ENCODE peak calls at places on chromosomes 11 and 22, in six cellular contexts. X is suprapubic skin, O is H1, I is lung, D is Peyer's patch, R is IMR-90. B is an unnamed sample.

GRCh38 chr22:38706101-38706884 is 549 bp downstream of the GTPBP1 start:
- DNase-seq in X (peak; percentile 78), O (no peak), I (peak; percentile 57), D (peak; percentile 71), R (peak; percentile 27), B (no peak)

GRCh38 chr22:39559456-39560105 is 11.0 kb upstream of the CACNA1I start:
- DNase-seq in X (no peak), O (peak; percentile 41), I (no peak), D (no peak), R (no peak), B (no peak)

GRCh38 chr11:37087650-37088572 is 489.9 kb upstream of the RAG2 start:
- DNase-seq in X (no peak), O (no peak), I (no peak), D (no peak), R (no peak), B (no peak)

GRCh38 chr22:28029201-28029948 is 110.3 kb upstream of the PITPNB start:
- DNase-seq in X (peak; percentile 67), O (no peak), I (peak; percentile 59), D (no peak), R (peak; percentile 49), B (no peak)

GRCh38 chr11:65489061-65489705 is 9.7 kb upstream of the MALAT1 start:
- DNase-seq in X (peak; percentile 78), O (no peak), I (no peak), D (peak; percentile 60), R (peak; percentile 90), B (no peak)

GRCh38 chr11:123616505-123617198 is 37.8 kb downstream of the SCN3B start:
- DNase-seq in X (no peak), O (no peak), I (peak; percentile 34), D (no peak), R (peak; percentile 86), B (no peak)

GRCh38 chr22:27032121-27032761 is 374.9 kb downstream of the MIAT start:
- DNase-seq in X (no peak), O (peak; percentile 33), I (no peak), D (no peak), R (no peak), B (no peak)

GRCh38 chr22:45336971-45337431 is 27.3 kb downstream of the FAM118A start:
- DNase-seq in X (peak; percentile 79), O (no peak), I (no peak), D (no peak), R (no peak), B (no peak)

GRCh38 chr11:131745405-131745804 is 375.0 kb downstream of the NTM start:
- DNase-seq in X (no peak), O (no peak), I (no peak), D (no peak), R (peak; percentile 84), B (no peak)

GRCh38 chr11:34204396-34205279 is 99.2 kb downstream of the NAT10 start:
- DNase-seq in X (no peak), O (no peak), I (no peak), D (peak; percentile 68), R (peak; percentile 63), B (peak; percentile 93)

GRCh38 chr11:95453616-95454118 is 222.7 kb upstream of the SESN3 start:
- DNase-seq in X (no peak), O (no peak), I (peak; percentile 41), D (no peak), R (no peak), B (no peak)

GRCh38 chr11:59173964-59174663 is 2.2 kb downstream of the DTX4 start:
- DNase-seq in X (no peak), O (no peak), I (peak; percentile 85), D (peak; percentile 85), R (peak; percentile 59), B (no peak)

GRCh38 chr11:41201156-41201555 is 258.3 kb downstream of the LRRC4C start:
- DNase-seq in X (no peak), O (peak; percentile 29), I (peak; percentile 30), D (no peak), R (peak; percentile 0), B (peak; percentile 12)

GRCh38 chr11:26623076-26623666 is 51.1 kb upstream of the MUC15 start:
- DNase-seq in X (no peak), O (no peak), I (no peak), D (no peak), R (peak; percentile 4), B (no peak)

GRCh38 chr22:27682438-27682837 is 119.1 kb downstream of the MN1 start:
- DNase-seq in X (no peak), O (no peak), I (no peak), D (no peak), R (no peak), B (no peak)

GRCh38 chr11:86592047-86592564 is 80.3 kb downstream of the ME3 start:
- DNase-seq in X (no peak), O (no peak), I (peak; percentile 53), D (no peak), R (peak; percentile 68), B (no peak)

GRCh38 chr11:44833869-44834452 is 107.2 kb downstream of the TSPAN18 start:
- DNase-seq in X (no peak), O (no peak), I (no peak), D (no peak), R (no peak), B (no peak)

GRCh38 chr11:27783701-27784355 is 83.6 kb upstream of the BDNF start:
- DNase-seq in X (no peak), O (no peak), I (no peak), D (no peak), R (no peak), B (no peak)

GRCh38 chr22:48968201-48968959 is 859.3 kb downstream of the BRD1 start:
- DNase-seq in X (peak; percentile 16), O (no peak), I (peak; percentile 30), D (no peak), R (no peak), B (no peak)

GRCh38 chr11:30329150-30329940 is 6.4 kb downstream of the ARL14EP start:
- DNase-seq in X (no peak), O (no peak), I (no peak), D (no peak), R (no peak), B (no peak)

GRCh38 chr11:9396752-9397151 is 12.3 kb downstream of the IPO7 start:
- DNase-seq in X (no peak), O (no peak), I (no peak), D (no peak), R (no peak), B (no peak)

GRCh38 chr22:42758929-42759629 is 38.4 kb upstream of the A4GALT start:
- DNase-seq in X (no peak), O (no peak), I (no peak), D (no peak), R (peak; percentile 86), B (no peak)

GRCh38 chr22:30947821-30948454 is 20.6 kb downstream of the MORC2 start:
- DNase-seq in X (no peak), O (no peak), I (no peak), D (no peak), R (peak; percentile 70), B (no peak)

GRCh38 chr11:2750101-2750509 is 50.3 kb upstream of the KCNQ1OT1 start:
- DNase-seq in X (peak; percentile 49), O (no peak), I (no peak), D (no peak), R (no peak), B (no peak)

GRCh38 chr11:43789700-43790443 is 90.8 kb upstream of the ALKBH3 start:
- DNase-seq in X (no peak), O (no peak), I (no peak), D (no peak), R (peak; percentile 70), B (peak; percentile 53)

GRCh38 chr11:9138133-9138453 is 46.7 kb upstream of the SCUBE2 start:
- DNase-seq in X (no peak), O (no peak), I (no peak), D (no peak), R (no peak), B (no peak)

GRCh38 chr11:37230865-37231264 is 632.8 kb upstream of the RAG2 start:
- DNase-seq in X (no peak), O (no peak), I (no peak), D (no peak), R (no peak), B (no peak)

GRCh38 chr11:123364145-123364544 is 65.9 kb upstream of the GRAMD1B start:
- DNase-seq in X (no peak), O (no peak), I (no peak), D (no peak), R (no peak), B (no peak)

GRCh38 chr11:78069465-78069864 is 5.8 kb downstream of the THRSP start:
- DNase-seq in X (no peak), O (no peak), I (no peak), D (no peak), R (no peak), B (no peak)

GRCh38 chr11:11843233-11843632 is 1.5 kb downstream of the USP47 start:
- DNase-seq in X (no peak), O (no peak), I (no peak), D (no peak), R (peak; percentile 94), B (no peak)

GRCh38 chr22:17980638-17981051 is 43.7 kb downstream of the MICAL3 start:
- DNase-seq in X (no peak), O (no peak), I (no peak), D (peak; percentile 89), R (peak; percentile 48), B (no peak)
- H3K27ac ChIP-seq in X (no peak overlapping the region), O (no peak overlapping the region), I (peak overlapping the region; percentile 21), D (peak overlapping the region; percentile 64), R (peak overlapping the region; percentile 6), B (no peak overlapping the region)

GRCh38 chr22:23122992-23123803 is 18.6 kb downstream of the RSPH14 start:
- DNase-seq in X (no peak), O (no peak), I (no peak), D (no peak), R (no peak), B (no peak)
- H3K4me1 ChIP-seq in X (peaks cover under 1% of the 10 kb centered on the region), O (no peaks in the 10 kb centered on the region), I (no peaks in the 10 kb centered on the region), D (no peaks in the 10 kb centered on the region), R (peaks cover 1% of the 10 kb centered on the region), B (no peaks in the 10 kb centered on the region)

GRCh38 chr11:118897721-118898310 is 14.1 kb downstream of the CXCR5 start:
- DNase-seq in X (no peak), O (no peak), I (no peak), D (peak; percentile 45), R (no peak), B (no peak)

GRCh38 chr11:118896921-118897591 is 13.4 kb downstream of the CXCR5 start:
- DNase-seq in X (no peak), O (no peak), I (no peak), D (peak; percentile 47), R (no peak), B (no peak)

GRCh38 chr11:118899706-118900360 is 16.1 kb downstream of the CXCR5 start:
- DNase-seq in X (peak; percentile 59), O (no peak), I (no peak), D (peak; percentile 43), R (no peak), B (no peak)

GRCh38 chr11:118899296-118899688 is 15.6 kb downstream of the CXCR5 start:
- DNase-seq in X (no peak), O (no peak), I (no peak), D (peak; percentile 48), R (no peak), B (no peak)

GRCh38 chr11:118898400-118899295 is 15.0 kb downstream of the CXCR5 start:
- DNase-seq in X (no peak), O (no peak), I (no peak), D (peak; percentile 47), R (no peak), B (no peak)
- H3K27ac ChIP-seq in X (no peak overlapping the region), O (no peak overlapping the region), I (no peak overlapping the region), D (no peak overlapping the region), R (no peak overlapping the region), B (no peak overlapping the region)

GRCh38 chr22:24285245-24285644 is 14.6 kb downstream of the SPECC1L start:
- DNase-seq in X (no peak), O (no peak), I (no peak), D (no peak), R (peak; percentile 28), B (no peak)
- H3K4me1 ChIP-seq in X (peaks cover 31% of the 10 kb centered on the region), O (no peaks in the 10 kb centered on the region), I (peaks cover 6% of the 10 kb centered on the region), D (peaks cover 17% of the 10 kb centered on the region), R (peaks cover 13% of the 10 kb centered on the region), B (peaks cover 18% of the 10 kb centered on the region)

B was measured in Panc1.